ENCODE peak calls at places on chromosomes 16 and 17, in seven cellular contexts. Y is PC-9, V is IMR-90, Q is OCI-LY7, Z is fibroblast of lung, W is neuronal stem cell, N is mesenchymal stem cell. F is an unnamed sample.

GRCh38 chr17:4599505-4600281 is 15.4 kb downstream of the SMTNL2 start:
- DNase-seq in V (peak), W (peak), Z (peak), Y (peak), Q (no peak), N (peak), F (peak)

GRCh38 chr17:44607836-44608690 is 48.2 kb upstream of the MEIOC start:
- DNase-seq in Y (no peak), V (peak), N (no peak), Q (no peak), W (no peak), Z (peak), F (peak)

GRCh38 chr17:2379489-2380224 is 21.2 kb downstream of the MNT start:
- DNase-seq in V (no peak), Z (no peak), Y (no peak), N (no peak), Q (no peak), W (no peak), F (no peak)

GRCh38 chr16:67456383-67457140 is 24.4 kb downstream of the ATP6V0D1 start:
- DNase-seq in V (peak), W (no peak), N (no peak), Z (peak), Y (no peak), Q (no peak), F (peak)

GRCh38 chr16:68229431-68230175 is 6.3 kb downstream of the ESRP2 start:
- DNase-seq in Y (peak), Z (peak), N (peak), W (no peak), V (peak), Q (peak), F (peak)

GRCh38 chr17:48478224-48479013 is 48.4 kb upstream of the SKAP1 start:
- DNase-seq in Q (no peak), N (no peak), V (no peak), Z (no peak), Y (no peak), W (no peak), F (no peak)

GRCh38 chr17:34146440-34147043 is 108.5 kb upstream of the CCL2 start:
- DNase-seq in Q (peak), W (peak), N (no peak), V (no peak), Y (peak), Z (no peak), F (no peak)

GRCh38 chr17:6815775-6816174 is 15.8 kb downstream of the TEKT1 start:
- DNase-seq in Y (no peak), Q (no peak), V (no peak), W (no peak), N (no peak), Z (no peak), F (no peak)

GRCh38 chr17:879546-879945 is 97.4 kb downstream of the MRM3 start:
- DNase-seq in N (peak), V (peak), Q (peak), W (peak), Z (peak), Y (peak), F (peak)

GRCh38 chr17:81794509-81794908 is 9.4 kb upstream of the GCGR start:
- DNase-seq in W (no peak), V (no peak), Z (no peak), Y (peak), N (peak), Q (no peak), F (no peak)

GRCh38 chr16:1493746-1494094 is 560 bp downstream of the TELO2 start:
- DNase-seq in Z (no peak), Q (peak), Y (no peak), W (no peak), V (no peak), N (peak), F (peak)

GRCh38 chr16:79769320-79770243 is 169.0 kb upstream of the MAF start:
- DNase-seq in Z (no peak), Y (no peak), Q (no peak), N (no peak), V (no peak), W (no peak), F (peak)

GRCh38 chr16:5516115-5516514 is 418.5 kb upstream of the EEF2KMT start:
- DNase-seq in Z (no peak), N (no peak), Y (no peak), W (no peak), V (no peak), Q (no peak), F (no peak)

GRCh38 chr17:76755285-76755684 is 17.4 kb downstream of the MFSD11 start:
- DNase-seq in Y (no peak), Q (no peak), V (no peak), W (no peak), N (no peak), Z (no peak), F (no peak)

GRCh38 chr16:68907297-68907999 is 64.1 kb downstream of the TANGO6 start:
- DNase-seq in W (no peak), Y (no peak), Q (no peak), V (no peak), Z (no peak), N (no peak), F (no peak)

GRCh38 chr17:72126575-72127486 is 6.0 kb downstream of the SOX9 start:
- DNase-seq in Y (peak), V (peak), W (no peak), N (peak), Q (no peak), Z (peak), F (peak)

GRCh38 chr17:32161506-32162365 is 19.4 kb downstream of the RHOT1 start:
- DNase-seq in Z (peak), W (no peak), N (peak), V (peak), Q (no peak), Y (peak), F (peak)

GRCh38 chr16:85535352-85536072 is 77.6 kb upstream of the GSE1 start:
- DNase-seq in Y (no peak), V (no peak), Z (no peak), W (no peak), Q (no peak), N (peak), F (no peak)

GRCh38 chr16:10027553-10027952 is 154.7 kb downstream of the GRIN2A start:
- DNase-seq in V (no peak), N (no peak), Y (no peak), Q (no peak), W (no peak), Z (no peak), F (no peak)

GRCh38 chr16:57092786-57093301 is 461 bp downstream of the CPNE2 start:
- DNase-seq in Z (no peak), W (no peak), V (no peak), N (peak), Q (peak), Y (peak), F (peak)

GRCh38 chr16:30921748-30922419 is 1.5 kb upstream of the FBXL19 start:
- DNase-seq in Q (peak), V (peak), Y (peak), Z (peak), N (peak), W (peak), F (peak)

GRCh38 chr16:56910114-56910511 is 21.8 kb upstream of the HERPUD1 start:
- DNase-seq in Y (no peak), W (no peak), Q (no peak), N (no peak), V (no peak), Z (no peak), F (no peak)

GRCh38 chr16:2386990-2387389 is 42.3 kb upstream of the CCNF start:
- DNase-seq in Y (no peak), Q (no peak), W (no peak), N (no peak), Z (no peak), V (no peak), F (no peak)

GRCh38 chr17:82976982-82977488 is 102.4 kb upstream of the METRNL start:
- DNase-seq in W (no peak), Q (no peak), V (no peak), Y (no peak), Z (no peak), N (no peak), F (no peak)

GRCh38 chr17:82977586-82977985 is 101.8 kb upstream of the METRNL start:
- DNase-seq in Y (no peak), W (no peak), N (no peak), V (no peak), Q (no peak), Z (no peak), F (no peak)

GRCh38 chr17:82979718-82980117 is 99.7 kb upstream of the METRNL start:
- DNase-seq in Y (no peak), W (no peak), V (no peak), N (no peak), Z (no peak), Q (no peak), F (no peak)

GRCh38 chr17:82978765-82979349 is 100.6 kb upstream of the METRNL start:
- DNase-seq in Y (no peak), W (no peak), Z (no peak), V (no peak), N (no peak), Q (no peak), F (no peak)

GRCh38 chr17:82978354-82978753 is 101.1 kb upstream of the METRNL start:
- DNase-seq in Q (no peak), W (no peak), Z (no peak), N (no peak), V (no peak), Y (no peak), F (no peak)
- H3K4me2 ChIP-seq in Q (no peak), W (no peak), Z (no peak), N (no peak), V (no peak), Y (no peak), F (no peak)

DNA sequence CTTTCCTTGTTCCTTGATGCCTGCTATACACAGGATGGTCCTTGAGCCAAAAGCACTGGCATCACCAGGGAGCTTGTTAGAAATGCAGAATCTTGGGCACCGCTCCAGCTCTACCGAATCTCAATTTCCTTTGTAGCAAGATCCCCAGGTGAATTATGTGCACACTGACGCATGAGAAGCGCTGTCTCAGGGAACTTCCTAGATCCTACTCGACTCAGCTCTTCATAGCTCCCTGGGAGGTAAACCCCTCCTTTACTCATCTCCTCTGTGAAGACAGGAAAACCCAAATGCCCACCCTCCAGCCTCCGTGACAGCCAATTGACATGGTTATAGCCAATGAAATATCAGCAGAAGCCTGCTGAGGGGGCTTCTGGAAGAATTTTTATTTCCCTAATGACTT is 4.1 kb downstream of the USP31 start:
- DNase-seq in V (no peak), Z (peak), N (no peak), Y (no peak), W (no peak), Q (no peak), F (no peak)
- H3K4me2 ChIP-seq in V (no peak), Z (no peak), N (peak), Y (peak), W (no peak), Q (no peak), F (no peak)

GRCh38 chr17:64124609-64125008 is 5.3 kb downstream of the ERN1 start:
- DNase-seq in Q (no peak), N (no peak), Z (no peak), V (no peak), Y (no peak), W (no peak), F (no peak)

GRCh38 chr17:64129515-64129764 is 504 bp downstream of the ERN1 start:
- DNase-seq in V (no peak), Q (no peak), Z (no peak), W (no peak), N (no peak), Y (no peak), F (no peak)

GRCh38 chr17:64128787-64129514 is 993 bp downstream of the ERN1 start:
- DNase-seq in Q (peak), Y (peak), V (no peak), N (peak), W (no peak), Z (peak), F (peak)

GRCh38 chr17:64125937-64126336 is 4.0 kb downstream of the ERN1 start:
- DNase-seq in Y (no peak), V (no peak), Q (no peak), N (no peak), W (no peak), Z (peak), F (peak)

DNA sequence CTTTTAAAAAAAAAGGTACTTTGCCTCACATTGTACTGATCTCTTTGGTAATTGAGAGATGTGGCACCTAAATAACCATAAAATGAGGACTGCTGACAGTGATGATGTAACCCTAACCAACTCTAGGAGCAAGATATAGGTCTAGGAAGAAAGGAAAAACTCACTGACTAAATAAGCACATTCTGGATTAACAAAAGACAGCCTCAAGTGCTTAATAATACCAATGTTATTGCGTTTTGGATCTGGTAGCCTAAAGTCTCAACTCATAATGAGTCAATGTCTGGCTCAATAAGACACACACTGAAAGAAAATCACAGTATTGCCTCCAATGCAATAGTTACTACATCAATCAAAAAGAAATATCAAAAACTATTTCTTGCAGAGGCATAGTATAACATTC is 3.0 kb downstream of the ERN1 start:
- DNase-seq in W (no peak), N (peak), Y (no peak), Z (peak), V (peak), Q (no peak), F (peak)
- H3K4me2 ChIP-seq in W (no peak), N (no peak), Y (peak), Z (no peak), V (no peak), Q (peak), F (peak)

GRCh38 chr17:17723354-17724261 is 42.4 kb downstream of the RAI1 start:
- DNase-seq in N (peak), Y (no peak), W (no peak), V (peak), Z (peak), Q (no peak), F (peak)
- H3K4me2 ChIP-seq in N (peak), Y (no peak), W (peak), V (peak), Z (peak), Q (peak), F (peak)

GRCh38 chr16:50185005-50185505 is 31.9 kb downstream of the TENT4B start:
- DNase-seq in Q (no peak), V (peak), Y (no peak), Z (peak), N (no peak), W (no peak), F (peak)
- H3K4me2 ChIP-seq in Q (no peak), V (peak), Y (no peak), Z (no peak), N (peak), W (no peak), F (peak)

DNA sequence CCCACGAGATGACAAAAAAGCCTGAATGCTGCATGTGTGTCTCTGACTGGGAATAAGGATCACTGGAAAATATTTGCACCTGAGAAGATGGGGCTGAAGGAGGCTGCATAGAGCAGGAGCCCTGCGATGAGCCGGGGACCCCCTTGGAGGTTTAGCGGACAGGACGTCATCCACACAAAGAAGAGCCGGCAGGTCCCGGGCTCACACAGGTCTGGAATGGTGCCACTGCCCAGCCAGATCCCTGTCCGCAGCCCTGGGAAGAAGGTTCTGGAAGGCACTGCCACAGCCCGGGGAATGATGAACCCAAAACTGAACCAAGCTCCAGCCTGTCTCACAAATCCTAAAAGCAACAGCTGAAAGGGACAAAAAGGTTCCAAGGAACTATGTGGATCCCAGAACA is 101.8 kb downstream of the ANKRD11 start:
- DNase-seq in Z (no peak), N (no peak), Y (no peak), Q (no peak), W (no peak), V (no peak), F (peak)
- H3K4me2 ChIP-seq in Z (no peak), N (no peak), Y (no peak), Q (no peak), W (no peak), V (no peak), F (no peak)

DNA sequence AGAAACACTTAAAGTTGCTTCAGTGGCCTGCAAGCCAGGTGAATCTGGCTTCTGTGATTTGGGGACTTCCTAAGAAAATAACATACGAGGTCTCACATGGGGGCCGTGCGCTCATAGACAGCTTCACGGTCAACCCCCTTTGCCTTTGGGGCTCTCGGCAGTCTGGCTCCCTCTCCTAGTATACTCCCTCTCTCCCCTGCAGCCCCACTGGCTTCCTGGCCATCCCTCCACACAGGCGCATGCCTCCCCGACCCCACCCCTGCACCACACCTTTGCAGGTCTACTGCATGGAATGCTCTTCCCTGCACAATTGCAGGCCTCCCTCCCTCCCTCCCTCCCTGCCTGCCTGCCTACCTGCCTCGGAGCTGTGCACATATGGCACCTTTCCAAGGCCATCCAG is 127.7 kb downstream of the RBFOX3 start:
- DNase-seq in Y (no peak), Q (no peak), N (no peak), Z (no peak), V (no peak), W (no peak), F (no peak)
- H3K4me2 ChIP-seq in Y (no peak), Q (no peak), N (no peak), Z (no peak), V (no peak), W (no peak), F (no peak)

GRCh38 chr17:29573558-29573870 is 5.0 kb downstream of the TP53I13 start:
- DNase-seq in N (no peak), Y (no peak), Z (no peak), V (no peak), Q (no peak), W (no peak), F (peak)

GRCh38 chr17:29573871-29574731 is 5.6 kb downstream of the TP53I13 start:
- DNase-seq in V (no peak), Z (no peak), Y (no peak), Q (no peak), N (no peak), W (no peak), F (peak)

GRCh38 chr17:29571883-29572681 is 3.6 kb downstream of the TP53I13 start:
- DNase-seq in Y (no peak), V (no peak), W (no peak), Q (no peak), Z (no peak), N (no peak), F (peak)

GRCh38 chr17:29571486-29571882 is 3.0 kb downstream of the TP53I13 start:
- DNase-seq in Q (no peak), N (no peak), Y (no peak), W (no peak), V (no peak), Z (no peak), F (peak)

DNA sequence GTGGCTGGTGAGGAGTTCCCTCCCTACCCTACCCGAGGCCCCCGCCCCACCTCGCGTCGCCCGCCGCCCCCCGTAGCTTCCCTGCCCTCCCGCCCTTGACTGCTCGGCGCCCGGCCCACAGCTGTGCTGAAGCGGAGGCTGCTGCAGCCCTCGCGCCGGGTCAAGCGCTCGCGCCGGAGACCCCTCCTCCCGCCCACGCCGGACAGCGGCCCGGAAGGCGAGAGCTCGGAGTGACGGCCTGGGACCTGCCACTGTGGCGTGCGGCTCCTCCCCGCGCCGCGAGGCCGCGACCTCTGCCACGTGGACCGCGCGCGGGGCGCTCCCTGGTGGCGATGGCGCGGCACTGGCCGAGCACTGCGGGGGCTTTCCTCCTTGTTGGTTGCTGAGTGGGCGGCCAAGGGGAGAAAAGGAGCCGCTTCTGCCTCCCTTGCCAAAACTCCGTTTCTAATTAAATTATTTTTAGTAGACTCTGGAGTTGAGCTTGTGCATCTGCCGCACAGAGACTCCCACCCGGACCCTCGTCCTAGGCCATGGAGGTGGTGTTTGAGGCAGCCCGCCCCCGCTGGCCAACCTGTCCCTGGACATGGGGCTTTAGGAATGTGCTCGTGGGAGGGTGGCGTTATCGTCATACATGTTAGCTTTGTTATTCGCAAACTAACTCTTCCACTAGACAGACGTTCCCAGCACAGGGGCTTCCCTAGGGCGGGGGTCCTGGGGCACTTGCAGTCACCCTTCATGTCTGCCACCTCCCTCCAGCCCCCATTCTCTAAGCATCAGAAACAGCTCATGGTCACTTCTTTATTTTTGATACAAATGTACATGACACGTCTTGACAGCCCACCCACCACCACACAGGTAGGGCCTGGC is 4.4 kb downstream of the TP53I13 start:
- DNase-seq in N (peak), V (peak), W (peak), Z (peak), Q (peak), Y (no peak), F (peak)
- H3K4me2 ChIP-seq in N (peak), V (peak), W (peak), Z (peak), Q (peak), Y (no peak), F (peak)

DNA sequence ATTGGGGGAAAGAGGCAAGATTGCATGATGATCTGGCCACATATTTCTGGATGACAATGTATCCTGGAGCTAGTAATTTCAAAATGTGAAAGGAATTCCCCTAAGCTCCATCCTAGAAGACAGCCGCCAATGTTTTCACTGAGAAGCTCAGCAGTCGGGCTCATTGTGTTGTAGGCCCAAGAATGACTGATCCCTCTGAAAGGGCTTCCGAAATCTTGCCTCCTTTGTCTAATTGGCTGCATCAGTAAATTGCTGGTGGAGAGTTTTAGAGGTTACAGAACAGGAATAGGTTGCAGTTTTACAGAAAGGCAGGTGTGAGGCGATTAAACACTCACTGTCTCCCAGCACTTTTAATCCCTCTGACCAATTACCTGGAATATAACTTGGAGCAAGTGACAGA is 464.1 kb upstream of the SALL1 start:
- DNase-seq in Y (no peak), W (peak), N (no peak), Z (no peak), V (no peak), Q (no peak), F (no peak)
- H3K4me2 ChIP-seq in Y (no peak), W (peak), N (no peak), Z (no peak), V (no peak), Q (no peak), F (no peak)